ENCODE peak calls at places on chromosomes 5 and 9, in four cellular contexts. One of them, this sample, is unnamed.

GRCh38 chr9:122661416-122661815 is at the start of gene OR1L1:
- DNase-seq in transverse colon: no peak
- DNase-seq in heart left ventricle: no peak
- DNase-seq in K562: no peak
- DNase-seq in this sample: no peak

GRCh38 chr5:79120221-79120620 is 8.6 kb downstream of the BHMT start:
- DNase-seq in transverse colon: no peak
- DNase-seq in heart left ventricle: no peak
- DNase-seq in K562: no peak
- DNase-seq in this sample: no peak

GRCh38 chr5:1077026-1077425 is 34.8 kb downstream of the SLC12A7 start:
- DNase-seq in transverse colon: no peak
- DNase-seq in heart left ventricle: no peak
- DNase-seq in K562: no peak
- DNase-seq in this sample: no peak

GRCh38 chr5:16937503-16938161 is 1.5 kb upstream of the MYO10 start:
- DNase-seq in transverse colon: no peak
- DNase-seq in heart left ventricle: no peak
- DNase-seq in K562: no peak
- DNase-seq in this sample: no peak

GRCh38 chr5:160802567-160802966 is 49.4 kb downstream of the ATP10B start:
- DNase-seq in transverse colon: peak
- DNase-seq in heart left ventricle: no peak
- DNase-seq in K562: no peak
- DNase-seq in this sample: no peak

GRCh38 chr5:127260686-127261085 is 29.9 kb upstream of the MEGF10 start:
- DNase-seq in transverse colon: no peak
- DNase-seq in heart left ventricle: no peak
- DNase-seq in K562: no peak
- DNase-seq in this sample: no peak

GRCh38 chr5:154868702-154869101 is 10.3 kb downstream of the CNOT8 start:
- DNase-seq in transverse colon: no peak
- DNase-seq in heart left ventricle: no peak
- DNase-seq in K562: peak
- DNase-seq in this sample: no peak

GRCh38 chr9:124505901-124506346 is 1.3 kb downstream of the NR5A1 start:
- DNase-seq in transverse colon: no peak
- DNase-seq in heart left ventricle: no peak
- DNase-seq in K562: no peak
- DNase-seq in this sample: no peak

GRCh38 chr9:126117158-126117425 is 209.5 kb upstream of the MVB12B start:
- DNase-seq in transverse colon: no peak
- DNase-seq in heart left ventricle: no peak
- DNase-seq in K562: no peak
- DNase-seq in this sample: no peak

GRCh38 chr5:16852251-16853005 is 83.7 kb downstream of the MYO10 start:
- DNase-seq in transverse colon: no peak
- DNase-seq in heart left ventricle: no peak
- DNase-seq in K562: no peak
- DNase-seq in this sample: no peak

GRCh38 chr5:8058626-8059180 is 189.8 kb downstream of the MTRR start:
- DNase-seq in transverse colon: no peak
- DNase-seq in heart left ventricle: no peak
- DNase-seq in K562: no peak
- DNase-seq in this sample: no peak

GRCh38 chr5:102450313-102450990 is 48.3 kb downstream of the SLCO6A1 start:
- DNase-seq in transverse colon: no peak
- DNase-seq in heart left ventricle: no peak
- DNase-seq in K562: no peak
- DNase-seq in this sample: no peak

GRCh38 chr5:167049043-167049663 is 1242.3 kb upstream of the WWC1 start:
- DNase-seq in transverse colon: peak
- DNase-seq in heart left ventricle: no peak
- DNase-seq in K562: peak
- DNase-seq in this sample: no peak

GRCh38 chr5:144307726-144308125 is 137.1 kb downstream of the KCTD16 start:
- DNase-seq in transverse colon: no peak
- DNase-seq in heart left ventricle: no peak
- DNase-seq in K562: no peak
- DNase-seq in this sample: no peak

GRCh38 chr9:93134018-93134739 is at the start of gene NINJ1:
- DNase-seq in transverse colon: peak
- DNase-seq in heart left ventricle: peak
- DNase-seq in K562: peak
- DNase-seq in this sample: peak

GRCh38 chr9:120916573-120916972 is 10.0 kb downstream of the TRAF1 start:
- DNase-seq in transverse colon: no peak
- DNase-seq in heart left ventricle: no peak
- DNase-seq in K562: no peak
- DNase-seq in this sample: no peak

GRCh38 chr5:74594172-74595040 is 46.1 kb downstream of the ENC1 start:
- DNase-seq in transverse colon: no peak
- DNase-seq in heart left ventricle: no peak
- DNase-seq in K562: peak
- DNase-seq in this sample: no peak

GRCh38 chr5:132473608-132474007 is 17.0 kb downstream of the IRF1 start:
- DNase-seq in transverse colon: peak
- DNase-seq in heart left ventricle: peak
- DNase-seq in K562: no peak
- DNase-seq in this sample: no peak

GRCh38 chr9:133534346-133535284 is at the start of gene ADAMTSL2:
- DNase-seq in transverse colon: peak
- DNase-seq in heart left ventricle: peak
- DNase-seq in K562: peak
- DNase-seq in this sample: no peak

GRCh38 chr9:91425270-91425669 is 1.6 kb upstream of the NFIL3 start:
- DNase-seq in transverse colon: no peak
- DNase-seq in heart left ventricle: no peak
- DNase-seq in K562: peak
- DNase-seq in this sample: no peak

GRCh38 chr9:91422832-91423711 is 560 bp downstream of the NFIL3 start:
- DNase-seq in transverse colon: peak
- DNase-seq in heart left ventricle: peak
- DNase-seq in K562: peak
- DNase-seq in this sample: peak

GRCh38 chr9:91424403-91425176 is 958 bp upstream of the NFIL3 start:
- DNase-seq in transverse colon: peak
- DNase-seq in heart left ventricle: peak
- DNase-seq in K562: peak
- DNase-seq in this sample: peak

GRCh38 chr9:91421987-91422765 is 1.5 kb downstream of the NFIL3 start:
- DNase-seq in transverse colon: peak
- DNase-seq in heart left ventricle: no peak
- DNase-seq in K562: peak
- DNase-seq in this sample: peak

GRCh38 chr9:91423785-91424402 is at the start of gene NFIL3:
- DNase-seq in transverse colon: peak
- DNase-seq in heart left ventricle: peak
- DNase-seq in K562: peak
- DNase-seq in this sample: peak
- TF ChIP-seq POLR2A in transverse colon: peak
- TF ChIP-seq POLR2A in heart left ventricle: peak
- TF ChIP-seq POLR2A in K562: peak
- TF ChIP-seq POLR2A in this sample: peak

GRCh38 chr5:135705230-135705631 is 126.4 kb upstream of the CXCL14 start:
- DNase-seq in transverse colon: no peak
- DNase-seq in heart left ventricle: no peak
- DNase-seq in K562: no peak
- DNase-seq in this sample: no peak

GRCh38 chr5:135704616-135705015 is 125.8 kb upstream of the CXCL14 start:
- DNase-seq in transverse colon: no peak
- DNase-seq in heart left ventricle: no peak
- DNase-seq in K562: no peak
- DNase-seq in this sample: no peak

GRCh38 chr5:135702191-135702590 is 123.4 kb upstream of the CXCL14 start:
- DNase-seq in transverse colon: no peak
- DNase-seq in heart left ventricle: no peak
- DNase-seq in K562: no peak
- DNase-seq in this sample: no peak

GRCh38 chr5:135700731-135701130 is 121.9 kb upstream of the CXCL14 start:
- DNase-seq in transverse colon: no peak
- DNase-seq in heart left ventricle: no peak
- DNase-seq in K562: no peak
- DNase-seq in this sample: no peak

GRCh38 chr5:135703026-135703550 is 124.3 kb upstream of the CXCL14 start:
- DNase-seq in transverse colon: no peak
- DNase-seq in heart left ventricle: no peak
- DNase-seq in K562: no peak
- DNase-seq in this sample: no peak
- TF ChIP-seq POLR2A in transverse colon: no peak
- TF ChIP-seq POLR2A in heart left ventricle: no peak
- TF ChIP-seq POLR2A in K562: no peak
- TF ChIP-seq POLR2A in this sample: no peak

DNA sequence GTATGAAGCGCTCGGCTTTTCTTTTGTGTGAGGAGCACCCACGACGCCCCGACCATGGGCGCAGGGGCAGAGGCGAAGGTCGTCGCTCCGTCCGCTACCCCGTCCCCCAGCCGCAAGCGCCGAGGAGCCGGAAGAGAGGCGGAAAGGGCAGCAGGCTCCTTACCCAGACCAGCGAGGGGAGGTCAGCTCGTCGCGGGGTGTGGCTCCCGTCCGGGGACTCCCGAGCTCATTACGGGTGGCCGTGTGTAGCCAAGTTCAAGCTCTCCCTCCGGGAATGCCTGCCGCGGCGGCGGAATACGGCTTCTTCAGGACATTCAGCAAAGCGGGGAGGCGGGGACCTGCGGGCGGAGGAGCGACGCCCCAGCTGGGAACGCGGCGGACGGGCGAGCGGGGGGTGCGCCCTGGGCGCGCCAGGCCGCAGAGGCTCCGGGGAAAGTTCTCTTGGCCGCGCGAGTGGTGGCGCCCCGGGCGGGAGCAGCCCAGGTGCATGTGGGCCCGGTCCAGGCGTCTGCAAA is 576 bp upstream of the EPB41L4A start:
- DNase-seq in transverse colon: peak
- DNase-seq in heart left ventricle: peak
- DNase-seq in K562: peak
- DNase-seq in this sample: no peak
- TF ChIP-seq POLR2A in transverse colon: peak
- TF ChIP-seq POLR2A in heart left ventricle: no peak
- TF ChIP-seq POLR2A in K562: no peak
- TF ChIP-seq POLR2A in this sample: no peak

GRCh38 chr5:68547621-68548020 is 332.1 kb downstream of the PIK3R1 start:
- DNase-seq in transverse colon: no peak
- DNase-seq in heart left ventricle: no peak
- DNase-seq in K562: no peak
- DNase-seq in this sample: no peak
- TF ChIP-seq POLR2A in transverse colon: no peak
- TF ChIP-seq POLR2A in heart left ventricle: no peak
- TF ChIP-seq POLR2A in K562: no peak
- TF ChIP-seq POLR2A in this sample: no peak

GRCh38 chr9:137299938-137300337 is 2.1 kb downstream of the NRARP start:
- DNase-seq in transverse colon: peak
- DNase-seq in heart left ventricle: no peak
- DNase-seq in K562: peak
- DNase-seq in this sample: no peak

GRCh38 chr9:137298983-137299521 is 3.0 kb downstream of the NRARP start:
- DNase-seq in transverse colon: peak
- DNase-seq in heart left ventricle: no peak
- DNase-seq in K562: peak
- DNase-seq in this sample: no peak

GRCh38 chr9:137297060-137297664 is 4.9 kb downstream of the NRARP start:
- DNase-seq in transverse colon: peak
- DNase-seq in heart left ventricle: no peak
- DNase-seq in K562: no peak
- DNase-seq in this sample: no peak

GRCh38 chr9:137297966-137298365 is 4.1 kb downstream of the NRARP start:
- DNase-seq in transverse colon: no peak
- DNase-seq in heart left ventricle: no peak
- DNase-seq in K562: no peak
- DNase-seq in this sample: no peak

DNA sequence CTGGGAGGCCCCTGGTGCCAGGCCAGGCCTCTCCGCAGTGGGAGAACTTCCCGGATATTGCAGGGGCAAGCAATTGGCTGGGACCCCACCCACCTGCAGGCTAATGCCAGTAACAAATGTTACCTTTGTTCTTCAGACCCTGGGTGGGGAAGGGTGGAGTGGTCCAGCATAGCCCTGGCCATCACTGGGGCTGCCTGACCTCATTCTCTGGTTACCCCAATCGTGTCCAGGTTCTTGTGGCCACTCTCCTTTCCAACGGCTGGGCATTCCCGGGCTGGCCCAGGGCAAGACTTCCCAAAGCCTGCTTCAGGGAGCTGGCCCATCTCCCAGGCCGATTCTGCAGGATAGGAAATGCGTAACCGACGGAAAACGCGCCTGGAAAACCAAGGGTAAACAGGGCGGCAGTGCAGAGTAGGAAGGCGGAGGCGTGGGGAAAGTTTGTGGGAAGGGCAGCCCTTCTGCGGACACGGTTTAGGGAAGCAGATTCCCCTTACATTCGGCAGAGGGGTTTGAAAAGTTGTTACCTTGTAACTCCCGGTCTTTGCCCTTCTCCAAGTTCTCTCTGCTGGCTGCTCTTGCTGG is 3.6 kb downstream of the NRARP start:
- DNase-seq in transverse colon: peak
- DNase-seq in heart left ventricle: peak
- DNase-seq in K562: no peak
- DNase-seq in this sample: no peak
- TF ChIP-seq POLR2A in transverse colon: peak
- TF ChIP-seq POLR2A in heart left ventricle: no peak
- TF ChIP-seq POLR2A in K562: no peak
- TF ChIP-seq POLR2A in this sample: no peak

GRCh38 chr5:65475336-65475735 is 6.4 kb downstream of the ADAMTS6 start:
- DNase-seq in transverse colon: no peak
- DNase-seq in heart left ventricle: no peak
- DNase-seq in K562: no peak
- DNase-seq in this sample: no peak
- TF ChIP-seq POLR2A in transverse colon: no peak
- TF ChIP-seq POLR2A in heart left ventricle: no peak
- TF ChIP-seq POLR2A in K562: no peak
- TF ChIP-seq POLR2A in this sample: no peak